ENCODE peak calls at places on chromosomes 13 and 19, in four cellular contexts. One of them, this sample, is unnamed.

GRCh38 chr19:38744906-38745305 is 632 bp upstream of the CAPN12 start:
- DNase-seq in cardiac septum: peak
- DNase-seq in stimulated activated naive CD4-positive, alpha-beta T cell: no peak
- DNase-seq in fibroblast of the conjunctiva: no peak
- DNase-seq in this sample: no peak

GRCh38 chr19:29666634-29667389 is 1.6 kb downstream of the PLEKHF1 start:
- DNase-seq in cardiac septum: peak
- DNase-seq in stimulated activated naive CD4-positive, alpha-beta T cell: no peak
- DNase-seq in fibroblast of the conjunctiva: no peak
- DNase-seq in this sample: peak

GRCh38 chr13:112696001-112696868 is 6.4 kb downstream of the ATP11A start:
- DNase-seq in cardiac septum: peak
- DNase-seq in stimulated activated naive CD4-positive, alpha-beta T cell: no peak
- DNase-seq in fibroblast of the conjunctiva: no peak
- DNase-seq in this sample: no peak

GRCh38 chr19:38375748-38376147 is 1.4 kb downstream of the PSMD8 start:
- DNase-seq in cardiac septum: no peak
- DNase-seq in stimulated activated naive CD4-positive, alpha-beta T cell: no peak
- DNase-seq in fibroblast of the conjunctiva: no peak
- DNase-seq in this sample: no peak

GRCh38 chr13:74052402-74052928 is 81.7 kb downstream of the KLF12 start:
- DNase-seq in cardiac septum: no peak
- DNase-seq in stimulated activated naive CD4-positive, alpha-beta T cell: no peak
- DNase-seq in fibroblast of the conjunctiva: no peak
- DNase-seq in this sample: no peak

GRCh38 chr19:50648659-50649058 is 586 bp upstream of the C19orf81 start:
- DNase-seq in cardiac septum: no peak
- DNase-seq in stimulated activated naive CD4-positive, alpha-beta T cell: no peak
- DNase-seq in fibroblast of the conjunctiva: no peak
- DNase-seq in this sample: no peak

GRCh38 chr19:35000647-35001501 is 751 bp downstream of the GRAMD1A start:
- DNase-seq in cardiac septum: no peak
- DNase-seq in stimulated activated naive CD4-positive, alpha-beta T cell: peak
- DNase-seq in fibroblast of the conjunctiva: no peak
- DNase-seq in this sample: peak

GRCh38 chr19:51246153-51246552 is 4.7 kb upstream of the SIGLECL1 start:
- DNase-seq in cardiac septum: no peak
- DNase-seq in stimulated activated naive CD4-positive, alpha-beta T cell: no peak
- DNase-seq in fibroblast of the conjunctiva: no peak
- DNase-seq in this sample: no peak

GRCh38 chr13:109154546-109154945 is 525.1 kb downstream of the MYO16 start:
- DNase-seq in cardiac septum: no peak
- DNase-seq in stimulated activated naive CD4-positive, alpha-beta T cell: no peak
- DNase-seq in fibroblast of the conjunctiva: no peak
- DNase-seq in this sample: no peak

GRCh38 chr19:16383584-16384161 is 59.0 kb downstream of the KLF2 start:
- DNase-seq in cardiac septum: no peak
- DNase-seq in stimulated activated naive CD4-positive, alpha-beta T cell: no peak
- DNase-seq in fibroblast of the conjunctiva: no peak
- DNase-seq in this sample: no peak

GRCh38 chr13:68190826-68191225 is 960.7 kb upstream of the PCDH9 start:
- DNase-seq in cardiac septum: no peak
- DNase-seq in stimulated activated naive CD4-positive, alpha-beta T cell: no peak
- DNase-seq in fibroblast of the conjunctiva: peak
- DNase-seq in this sample: no peak

GRCh38 chr13:46561691-46562090 is 8.7 kb downstream of the LRCH1 start:
- DNase-seq in cardiac septum: no peak
- DNase-seq in stimulated activated naive CD4-positive, alpha-beta T cell: no peak
- DNase-seq in fibroblast of the conjunctiva: no peak
- DNase-seq in this sample: no peak

GRCh38 chr19:54180691-54181091 is 7.7 kb upstream of the TMC4 start:
- DNase-seq in cardiac septum: no peak
- DNase-seq in stimulated activated naive CD4-positive, alpha-beta T cell: no peak
- DNase-seq in fibroblast of the conjunctiva: no peak
- DNase-seq in this sample: no peak

GRCh38 chr13:29435125-29435911 is 160.2 kb downstream of the SLC7A1 start:
- DNase-seq in cardiac septum: no peak
- DNase-seq in stimulated activated naive CD4-positive, alpha-beta T cell: no peak
- DNase-seq in fibroblast of the conjunctiva: peak
- DNase-seq in this sample: no peak

GRCh38 chr13:39273953-39274352 is 235.7 kb downstream of the NHLRC3 start:
- DNase-seq in cardiac septum: no peak
- DNase-seq in stimulated activated naive CD4-positive, alpha-beta T cell: no peak
- DNase-seq in fibroblast of the conjunctiva: no peak
- DNase-seq in this sample: peak

GRCh38 chr13:83824561-83824960 is 57.7 kb downstream of the SLITRK1 start:
- DNase-seq in cardiac septum: no peak
- DNase-seq in stimulated activated naive CD4-positive, alpha-beta T cell: no peak
- DNase-seq in fibroblast of the conjunctiva: no peak
- DNase-seq in this sample: no peak

GRCh38 chr19:30439271-30439750 is 67.1 kb downstream of the ZNF536 start:
- DNase-seq in cardiac septum: no peak
- DNase-seq in stimulated activated naive CD4-positive, alpha-beta T cell: no peak
- DNase-seq in fibroblast of the conjunctiva: no peak
- DNase-seq in this sample: no peak

GRCh38 chr19:48918801-48919247 is 14.7 kb upstream of the DHDH start:
- DNase-seq in cardiac septum: no peak
- DNase-seq in stimulated activated naive CD4-positive, alpha-beta T cell: no peak
- DNase-seq in fibroblast of the conjunctiva: no peak
- DNase-seq in this sample: no peak

GRCh38 chr13:20416223-20416622 is 109.4 kb downstream of the CRYL1 start:
- DNase-seq in cardiac septum: no peak
- DNase-seq in stimulated activated naive CD4-positive, alpha-beta T cell: no peak
- DNase-seq in fibroblast of the conjunctiva: no peak
- DNase-seq in this sample: no peak

GRCh38 chr19:40312533-40312932 is 27.4 kb upstream of the AKT2 start:
- DNase-seq in cardiac septum: no peak
- DNase-seq in stimulated activated naive CD4-positive, alpha-beta T cell: no peak
- DNase-seq in fibroblast of the conjunctiva: no peak
- DNase-seq in this sample: no peak

GRCh38 chr19:27974082-27974513 is 1238.9 kb downstream of the UQCRFS1 start:
- DNase-seq in cardiac septum: no peak
- DNase-seq in stimulated activated naive CD4-positive, alpha-beta T cell: no peak
- DNase-seq in fibroblast of the conjunctiva: no peak
- DNase-seq in this sample: peak

GRCh38 chr13:23824355-23824754 is 64.8 kb downstream of the MIPEP start:
- DNase-seq in cardiac septum: no peak
- DNase-seq in stimulated activated naive CD4-positive, alpha-beta T cell: no peak
- DNase-seq in fibroblast of the conjunctiva: no peak
- DNase-seq in this sample: no peak

GRCh38 chr19:29528946-29529645 is 3.3 kb downstream of the VSTM2B start:
- DNase-seq in cardiac septum: no peak
- DNase-seq in stimulated activated naive CD4-positive, alpha-beta T cell: no peak
- DNase-seq in fibroblast of the conjunctiva: no peak
- DNase-seq in this sample: no peak

GRCh38 chr13:86757236-86757978 is 913.8 kb upstream of the SLITRK5 start:
- DNase-seq in cardiac septum: no peak
- DNase-seq in stimulated activated naive CD4-positive, alpha-beta T cell: no peak
- DNase-seq in fibroblast of the conjunctiva: no peak
- DNase-seq in this sample: no peak

GRCh38 chr19:39430675-39431593 is 4.8 kb downstream of the RPS16 start:
- DNase-seq in cardiac septum: no peak
- DNase-seq in stimulated activated naive CD4-positive, alpha-beta T cell: no peak
- DNase-seq in fibroblast of the conjunctiva: no peak
- DNase-seq in this sample: no peak

GRCh38 chr19:2524840-2525723 is 49.2 kb downstream of the GADD45B start:
- DNase-seq in cardiac septum: no peak
- DNase-seq in stimulated activated naive CD4-positive, alpha-beta T cell: no peak
- DNase-seq in fibroblast of the conjunctiva: no peak
- DNase-seq in this sample: no peak

GRCh38 chr19:55519461-55520311 is 17.2 kb downstream of the SBK2 start:
- DNase-seq in cardiac septum: no peak
- DNase-seq in stimulated activated naive CD4-positive, alpha-beta T cell: no peak
- DNase-seq in fibroblast of the conjunctiva: peak
- DNase-seq in this sample: no peak

GRCh38 chr19:14096272-14096992 is 5.9 kb upstream of the SAMD1 start:
- DNase-seq in cardiac septum: no peak
- DNase-seq in stimulated activated naive CD4-positive, alpha-beta T cell: no peak
- DNase-seq in fibroblast of the conjunctiva: no peak
- DNase-seq in this sample: no peak

This sample was measured in body of pancreas.